ENCODE peak calls at places on chromosome 18, in four cellular contexts. E is WTC11, Z is LoVo, S is A673. K is an unnamed sample.

GRCh38 chr18:63169853-63170252 is 149.7 kb downstream of the BCL2 start:
- DNase-seq in E (no peak), Z (no peak), S (no peak), K (no peak)

GRCh38 chr18:59129964-59130703 is 9.6 kb upstream of the SEC11C start:
- DNase-seq in E (no peak), Z (no peak), S (no peak), K (no peak)

GRCh38 chr18:67154979-67155378 is 361.5 kb downstream of the DSEL start:
- DNase-seq in E (no peak), Z (no peak), S (no peak), K (no peak)

GRCh38 chr18:74856967-74857366 is 259.3 kb downstream of the ZNF407 start:
- DNase-seq in E (no peak), Z (no peak), S (no peak), K (no peak)

GRCh38 chr18:5455644-5456043 is 88.2 kb downstream of the EPB41L3 start:
- DNase-seq in E (no peak), Z (no peak), S (no peak), K (no peak)

GRCh38 chr18:45722899-45723298 is 1.1 kb upstream of the SLC14A1 start:
- DNase-seq in E (peak), Z (peak), S (peak), K (peak)

GRCh38 chr18:55322176-55322735 is 265.7 kb downstream of the TCF4 start:
- DNase-seq in E (peak), Z (no peak), S (peak), K (peak)

GRCh38 chr18:70046207-70046606 is 98.5 kb upstream of the CD226 start:
- DNase-seq in E (no peak), Z (no peak), S (no peak), K (no peak)

GRCh38 chr18:23331091-23331920 is 121.8 kb upstream of the RIOK3 start:
- DNase-seq in E (peak), Z (no peak), S (no peak), K (no peak)

GRCh38 chr18:4755848-4756247 is 300.7 kb upstream of the DLGAP1 start:
- DNase-seq in E (no peak), Z (no peak), S (no peak), K (no peak)

GRCh38 chr18:46555724-46556123 is 101.3 kb downstream of the LOXHD1 start:
- DNase-seq in E (peak), Z (no peak), S (peak), K (peak)

GRCh38 chr18:51235011-51235789 is 37.7 kb upstream of the MEX3C start:
- DNase-seq in E (no peak), Z (no peak), S (peak), K (no peak)

GRCh38 chr18:73688851-73689659 is 458.6 kb downstream of the FBXO15 start:
- DNase-seq in E (no peak), Z (no peak), S (peak), K (no peak)

GRCh38 chr18:79403723-79404566 is 8.2 kb downstream of the NFATC1 start:
- DNase-seq in E (no peak), Z (no peak), S (peak), K (no peak)

GRCh38 chr18:58842978-58843661 is 21.6 kb upstream of the ZNF532 start:
- DNase-seq in E (no peak), Z (no peak), S (no peak), K (peak)